ENCODE peak calls at places on chromosomes 7 and 10, in five cellular contexts. N is WERI-Rb-1; C is CD8-positive, alpha-beta T cell; A is heart right ventricle; Y is left ventricle myocardium inferior. E is an unnamed sample.

GRCh38 chr7:37342665-37343471 is 105.8 kb downstream of the ELMO1 start:
- DNase-seq in N (no peak), C (peak; percentile 70), A (no peak), Y (no peak), E (no peak)

GRCh38 chr10:24310104-24310503 is 101.2 kb downstream of the KIAA1217 start:
- DNase-seq in N (no peak), C (no peak), A (no peak), Y (no peak), E (no peak)

GRCh38 chr7:79741684-79742083 is 288.2 kb upstream of the MAGI2 start:
- DNase-seq in N (no peak), C (no peak), A (no peak), Y (no peak), E (peak; percentile 3)

GRCh38 chr7:114979388-114979787 is 57.5 kb downstream of the MDFIC start:
- DNase-seq in N (no peak), C (no peak), A (peak; percentile 13), Y (peak; percentile 37), E (peak; percentile 64)

GRCh38 chr7:76338298-76339084 is 20.3 kb downstream of the YWHAG start:
- DNase-seq in N (no peak), C (no peak), A (no peak), Y (no peak), E (peak; percentile 50)

GRCh38 chr7:101156277-101156676 is 2.0 kb downstream of the AP1S1 start:
- DNase-seq in N (no peak), C (no peak), A (no peak), Y (no peak), E (no peak)

GRCh38 chr7:47576031-47576908 is 5.6 kb downstream of the TNS3 start:
- DNase-seq in N (no peak), C (no peak), A (peak; percentile 64), Y (peak; percentile 78), E (peak; percentile 62)

GRCh38 chr7:79691094-79691493 is 237.6 kb upstream of the MAGI2 start:
- DNase-seq in N (no peak), C (no peak), A (no peak), Y (no peak), E (no peak)

GRCh38 chr7:133742709-133743538 is 384.2 kb upstream of the LRGUK start:
- DNase-seq in N (peak; percentile 9), C (no peak), A (no peak), Y (no peak), E (peak; percentile 23)
- TF ChIP-seq CTCF in N (peak; percentile 45), C (no peak), A (peak; percentile 34), Y (peak; percentile 46), E (peak; percentile 66)

GRCh38 chr7:119256446-119257131 is 1016.4 kb upstream of the KCND2 start:
- DNase-seq in N (no peak), C (no peak), A (no peak), Y (no peak), E (no peak)
- H3K27ac ChIP-seq in N (no peak overlapping the region), C (no peak overlapping the region), A (no peak overlapping the region), Y (no peak overlapping the region), E (no peak overlapping the region)

DNA sequence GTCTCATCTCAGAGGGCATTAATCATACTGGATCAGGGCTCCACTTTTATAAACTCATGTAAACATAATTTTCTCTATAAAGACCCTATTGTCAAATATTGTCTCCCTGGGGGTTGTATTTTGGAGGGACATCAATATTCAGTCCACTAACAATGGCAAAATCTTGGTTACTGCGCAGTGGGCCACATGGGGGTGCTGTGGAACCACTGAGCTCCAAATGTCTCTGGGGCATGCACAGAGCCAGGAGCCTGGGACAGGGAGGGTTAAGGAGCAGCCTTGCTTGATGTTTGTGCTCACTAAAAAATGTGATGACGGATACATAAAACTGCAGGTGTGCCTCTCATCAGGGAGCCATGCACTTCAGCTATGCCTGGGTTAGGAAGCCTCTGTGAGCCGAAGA is 62.1 kb upstream of the PRSS58 start:
- DNase-seq in N (peak; percentile 63), C (peak; percentile 30), A (no peak), Y (no peak), E (no peak)
- TF ChIP-seq CTCF in N (peak; percentile 78), C (peak; percentile 16), A (no peak), Y (no peak), E (peak; percentile 65)

GRCh38 chr7:112958775-112959174 is 127.9 kb downstream of the GPR85 start:
- DNase-seq in N (no peak), C (no peak), A (no peak), Y (no peak), E (no peak)

GRCh38 chr7:112963634-112964033 is 123.0 kb downstream of the GPR85 start:
- DNase-seq in N (no peak), C (no peak), A (no peak), Y (no peak), E (no peak)

GRCh38 chr7:112962815-112963214 is 123.8 kb downstream of the GPR85 start:
- DNase-seq in N (no peak), C (no peak), A (no peak), Y (no peak), E (no peak)

DNA sequence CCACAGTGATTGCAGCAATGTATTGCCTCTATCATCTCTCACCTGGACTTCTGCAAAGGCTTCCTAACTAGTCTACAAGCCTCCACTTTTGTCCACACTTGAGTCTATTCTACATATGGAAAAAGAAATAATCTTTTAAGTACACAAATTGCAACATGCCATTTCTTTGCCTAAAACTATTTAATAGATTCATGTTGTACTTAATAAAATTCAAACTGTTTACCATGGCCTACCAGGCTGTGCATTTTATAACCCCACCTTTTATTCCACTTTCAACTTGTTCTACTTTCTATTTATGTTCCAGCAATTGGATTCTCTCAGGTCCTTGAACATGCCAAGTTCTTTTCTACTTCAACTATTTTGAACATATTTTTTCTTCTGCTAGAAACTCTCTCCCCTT is 128.7 kb downstream of the GPR85 start:
- DNase-seq in N (no peak), C (no peak), A (no peak), Y (no peak), E (no peak)
- H3K27ac ChIP-seq in N (no peak overlapping the region), C (no peak overlapping the region), A (no peak overlapping the region), Y (peak overlapping the region; percentile 17), E (no peak overlapping the region)

GRCh38 chr10:96023168-96023567 is 20.2 kb upstream of the CCNJ start:
- DNase-seq in N (no peak), C (no peak), A (no peak), Y (no peak), E (no peak)
- TF ChIP-seq CTCF in N (no peak), C (no peak), A (no peak), Y (no peak), E (no peak)

GRCh38 chr10:18178862-18179483 is 38.7 kb downstream of the CACNB2 start:
- DNase-seq in N (no peak), C (no peak), A (no peak), Y (no peak), E (no peak)

GRCh38 chr10:18185621-18186020 is 45.4 kb downstream of the CACNB2 start:
- DNase-seq in N (no peak), C (no peak), A (no peak), Y (no peak), E (peak; percentile 60)

DNA sequence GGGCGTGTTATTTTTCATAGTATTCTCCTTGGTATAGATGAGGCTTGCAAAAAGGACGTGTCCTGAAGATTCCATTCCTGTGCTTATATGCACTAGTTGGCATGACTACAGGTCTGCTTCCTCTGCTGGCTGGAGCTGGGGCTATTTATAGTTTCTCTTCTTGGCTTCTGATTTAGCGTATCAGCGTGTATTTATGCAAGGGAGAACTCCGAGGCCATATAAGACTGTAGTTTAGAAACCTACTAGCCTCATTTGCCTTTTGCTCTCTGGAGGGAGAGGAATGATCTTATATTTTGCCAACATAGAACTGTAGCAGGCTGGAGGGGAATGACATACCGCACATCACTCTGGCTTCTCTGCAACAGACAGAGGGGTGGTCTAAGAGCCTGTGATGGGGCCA is 39.7 kb downstream of the CACNB2 start:
- DNase-seq in N (no peak), C (no peak), A (no peak), Y (no peak), E (no peak)
- H3K27ac ChIP-seq in N (no peak overlapping the region), C (no peak overlapping the region), A (peak overlapping the region; percentile 70), Y (peak overlapping the region; percentile 88), E (no peak overlapping the region)

DNA sequence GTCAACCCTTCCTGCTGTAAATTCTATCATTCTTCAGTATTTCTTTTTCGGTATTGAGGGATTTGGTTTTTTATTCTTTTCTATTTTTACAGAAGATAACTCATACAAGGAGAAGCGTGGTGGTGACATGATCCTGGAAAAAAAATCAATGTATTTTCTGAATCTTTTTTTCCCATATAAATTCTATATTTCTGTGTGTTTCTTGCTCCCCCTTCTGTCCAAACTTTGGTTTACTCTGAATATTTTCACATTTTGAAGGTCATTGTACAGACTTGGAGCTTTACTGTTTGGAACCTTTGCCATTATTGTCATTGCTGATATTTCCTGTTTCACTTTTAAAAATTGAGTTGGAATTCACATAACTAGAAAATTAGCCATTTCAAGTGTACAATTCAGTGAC is 246.3 kb downstream of the REEP3 start:
- DNase-seq in N (no peak), C (no peak), A (no peak), Y (no peak), E (peak; percentile 8)
- TF ChIP-seq CTCF in N (no peak), C (no peak), A (peak; percentile 49), Y (peak; percentile 54), E (peak; percentile 69)